ENCODE peak calls at places on chromosomes 16 and 17, in ten cellular contexts. W, M, K, X, J, Y, G, L, T and D are unnamed samples.

GRCh38 chr17:73772107-73772705 is 128.0 kb upstream of the SDK2 start:
- DNase-seq in J (peak; percentile 32), W (no peak), K (no peak), M (no peak), L (no peak), G (no peak), Y (no peak), T (no peak), X (no peak), D (no peak)

GRCh38 chr17:18937981-18938691 is 13.8 kb upstream of the SLC5A10 start:
- DNase-seq in G (no peak), J (no peak), Y (no peak), L (no peak), X (no peak), M (no peak), T (no peak), K (no peak), W (no peak), D (no peak)

GRCh38 chr16:10338426-10338825 is 47.4 kb upstream of the ATF7IP2 start:
- DNase-seq in K (no peak), J (peak; percentile 48), L (no peak), T (peak; percentile 2), Y (no peak), G (no peak), M (no peak), X (no peak), W (no peak), D (no peak)

GRCh38 chr17:74354123-74354522 is 7.5 kb downstream of the BTBD17 start:
- DNase-seq in L (no peak), X (no peak), G (peak; percentile 24), K (peak; percentile 95), Y (no peak), M (peak; percentile 84), J (no peak), W (no peak), T (no peak), D (peak; percentile 88)

GRCh38 chr16:66984902-66985311 is 3.5 kb upstream of the CES4A start:
- DNase-seq in T (no peak), M (no peak), Y (no peak), J (no peak), L (no peak), K (no peak), X (no peak), G (no peak), W (no peak), D (no peak)

GRCh38 chr16:50925758-50926357 is 184.0 kb downstream of the CYLD start:
- DNase-seq in L (no peak), T (peak; percentile 1), K (no peak), G (no peak), Y (no peak), J (peak; percentile 33), W (no peak), M (no peak), X (peak; percentile 13), D (no peak)

GRCh38 chr16:83675136-83675535 is 132.6 kb upstream of the HSBP1 start:
- DNase-seq in M (no peak), J (no peak), Y (no peak), X (peak; percentile 2), T (no peak), W (no peak), K (peak; percentile 59), L (no peak), G (peak; percentile 6), D (no peak)

GRCh38 chr16:68093816-68094613 is 8.8 kb downstream of the NFATC3 start:
- DNase-seq in J (peak; percentile 53), T (no peak), Y (no peak), L (no peak), M (peak; percentile 31), X (peak; percentile 52), K (no peak), G (no peak), W (peak; percentile 18), D (no peak)

GRCh38 chr17:27559996-27560481 is 70.9 kb upstream of the LGALS9 start:
- DNase-seq in W (peak; percentile 32), T (peak; percentile 76), X (peak; percentile 98), G (peak; percentile 65), K (no peak), M (no peak), Y (peak; percentile 46), L (peak; percentile 87), J (peak; percentile 56), D (no peak)

GRCh38 chr17:17059301-17059890 is 17.1 kb downstream of the MPRIP start:
- DNase-seq in J (no peak), X (no peak), T (no peak), W (no peak), G (no peak), K (no peak), Y (no peak), M (no peak), L (no peak), D (peak; percentile 5)

GRCh38 chr17:35132099-35132498 is 10.0 kb downstream of the NLE1 start:
- DNase-seq in K (no peak), W (no peak), M (no peak), L (no peak), Y (no peak), G (no peak), T (no peak), J (no peak), X (no peak), D (no peak)

GRCh38 chr16:2156025-2156848 is 655 bp downstream of the TRAF7 start:
- DNase-seq in W (no peak), T (no peak), G (no peak), M (peak; percentile 30), L (no peak), Y (no peak), X (peak; percentile 76), K (no peak), J (peak; percentile 60), D (no peak)

GRCh38 chr16:87496101-87496801 is 3.4 kb upstream of the ZCCHC14 start:
- DNase-seq in T (no peak), X (no peak), Y (no peak), J (no peak), G (no peak), K (no peak), M (no peak), W (no peak), L (no peak), D (no peak)

GRCh38 chr17:21239680-21240374 is 13.4 kb downstream of the NATD1 start:
- DNase-seq in G (no peak), T (no peak), J (no peak), X (peak; percentile 58), L (no peak), Y (peak; percentile 21), M (peak; percentile 48), K (no peak), W (no peak), D (peak; percentile 31)

GRCh38 chr16:89602273-89602951 is 11.0 kb upstream of the DPEP1 start:
- DNase-seq in X (peak; percentile 87), T (peak; percentile 59), Y (peak; percentile 8), K (peak; percentile 89), J (peak; percentile 85), L (no peak), G (peak; percentile 28), W (no peak), M (peak; percentile 39), D (peak; percentile 51)

GRCh38 chr16:28610595-28611270 is 889 bp upstream of the SULT1A1 start:
- DNase-seq in K (peak; percentile 45), T (no peak), X (no peak), J (no peak), L (no peak), G (no peak), W (no peak), Y (no peak), M (no peak), D (no peak)

GRCh38 chr17:8894189-8894611 is 26.7 kb upstream of the PIK3R6 start:
- DNase-seq in G (no peak), W (no peak), L (no peak), X (no peak), T (no peak), K (peak; percentile 68), Y (no peak), M (no peak), J (no peak), D (peak; percentile 29)

GRCh38 chr16:11100239-11100750 is 155.7 kb downstream of the SOCS1 start:
- DNase-seq in L (no peak), M (peak; percentile 76), G (no peak), K (peak; percentile 61), X (peak; percentile 95), J (peak; percentile 99), Y (no peak), W (peak; percentile 16), T (peak; percentile 85), D (peak; percentile 37)

GRCh38 chr17:66951605-66951953 is 12.9 kb upstream of the CACNG4 start:
- DNase-seq in X (no peak), Y (no peak), T (no peak), K (no peak), J (no peak), M (no peak), L (no peak), G (no peak), W (no peak), D (no peak)

GRCh38 chr16:49700928-49701685 is 154.8 kb downstream of the ZNF423 start:
- DNase-seq in K (no peak), G (no peak), J (no peak), Y (no peak), T (peak; percentile 6), W (no peak), X (no peak), M (no peak), L (no peak), D (no peak)

GRCh38 chr16:56389554-56389953 is 35.8 kb downstream of the AMFR start:
- DNase-seq in Y (no peak), K (no peak), W (no peak), L (no peak), X (peak; percentile 66), G (no peak), T (peak; percentile 94), M (no peak), J (peak; percentile 85), D (no peak)

GRCh38 chr16:8868272-8869211 is at the start of gene CARHSP1:
- DNase-seq in X (peak; percentile 94), M (peak; percentile 97), L (peak; percentile 93), J (peak; percentile 90), T (peak; percentile 81), W (peak; percentile 92), K (peak; percentile 94), Y (peak; percentile 79), G (peak; percentile 65), D (peak; percentile 92)

GRCh38 chr17:82416264-82416663 is 1.9 kb upstream of the HEXD start:
- DNase-seq in W (no peak), M (no peak), L (no peak), T (no peak), X (no peak), K (no peak), J (no peak), G (no peak), Y (no peak), D (no peak)

GRCh38 chr17:31596382-31597323 is 205.2 kb downstream of the RAB11FIP4 start:
- DNase-seq in K (no peak), G (peak; percentile 85), J (peak; percentile 99), Y (no peak), L (peak; percentile 89), T (peak; percentile 96), M (no peak), W (peak; percentile 16), X (peak; percentile 97), D (no peak)

GRCh38 chr16:57648125-57648524 is 19.7 kb downstream of the ADGRG1 start:
- DNase-seq in K (no peak), T (no peak), Y (no peak), X (no peak), J (no peak), L (no peak), M (no peak), W (peak; percentile 33), G (no peak), D (no peak)

GRCh38 chr16:48862087-48862532 is 252.1 kb upstream of the N4BP1 start:
- DNase-seq in J (peak; percentile 87), G (no peak), M (no peak), K (no peak), Y (no peak), W (no peak), X (no peak), T (peak; percentile 20), L (no peak), D (peak; percentile 19)

GRCh38 chr16:78955206-78955605 is 645.3 kb downstream of the MAF start:
- DNase-seq in L (no peak), M (no peak), G (no peak), X (no peak), Y (no peak), T (no peak), W (no peak), J (no peak), K (no peak), D (no peak)

GRCh38 chr17:17376362-17376761 is 73.2 kb downstream of the NT5M start:
- DNase-seq in K (no peak), W (no peak), Y (no peak), J (no peak), X (peak; percentile 56), L (no peak), T (no peak), G (no peak), M (no peak), D (no peak)